ENCODE peak calls at places on chromosomes 13 and 19, in seven cellular contexts. M is EH; H is stimulated activated CD8-positive, alpha-beta memory T cell treated with anti-CD3 and anti-CD28 coated beads, Interleukin-15, amount 100 ng/mL, for 24 hours; W is RWPE1; X is fibroblast of pulmonary artery; B is islet precursor cell; J is naive thymus-derived CD8-positive, alpha-beta T cell. F is an unnamed sample.

GRCh38 chr13:31161583-31162150 is at the start of gene HSPH1:
- DNase-seq in X (peak), M (peak), J (peak), B (peak), H (peak), W (peak), F (peak)

GRCh38 chr19:8505680-8506401 is 3.4 kb upstream of the PRAM1 start:
- DNase-seq in M (peak), H (peak), B (peak), W (peak), J (peak), X (peak), F (peak)

GRCh38 chr13:80339841-80340642 is 884 bp downstream of the SPRY2 start:
- DNase-seq in X (peak), M (peak), B (peak), W (peak), J (no peak), H (no peak), F (peak)

GRCh38 chr19:32767951-32768679 is 48.5 kb downstream of the TDRD12 start:
- DNase-seq in J (no peak), X (no peak), B (no peak), H (no peak), M (no peak), W (no peak), F (peak)

GRCh38 chr19:45051929-45052579 is 13.2 kb downstream of the CLASRP start:
- DNase-seq in H (no peak), X (no peak), M (no peak), B (no peak), W (no peak), J (no peak), F (no peak)

GRCh38 chr13:20713014-20713376 is 9.5 kb downstream of the IL17D start:
- DNase-seq in X (no peak), M (no peak), B (no peak), W (no peak), J (no peak), H (no peak), F (no peak)

GRCh38 chr13:80946008-80946802 is 605.3 kb upstream of the SPRY2 start:
- DNase-seq in W (no peak), B (no peak), H (no peak), X (no peak), J (no peak), M (no peak), F (no peak)

GRCh38 chr19:17294051-17294891 is 9.0 kb downstream of the ABHD8 start:
- DNase-seq in M (peak), J (peak), X (no peak), W (peak), H (peak), B (peak), F (peak)

GRCh38 chr19:30634431-30634830 is 262.2 kb downstream of the ZNF536 start:
- DNase-seq in H (no peak), W (no peak), B (no peak), X (no peak), M (no peak), J (no peak), F (no peak)

GRCh38 chr19:870963-871401 is 11.5 kb downstream of the CFD start:
- DNase-seq in W (no peak), X (no peak), H (no peak), B (no peak), M (no peak), J (no peak), F (no peak)

GRCh38 chr19:455851-456546 is 4.8 kb downstream of the SHC2 start:
- DNase-seq in B (no peak), J (no peak), M (no peak), H (no peak), W (no peak), X (no peak), F (no peak)

GRCh38 chr13:40351537-40352384 is 314.7 kb downstream of the FOXO1 start:
- DNase-seq in X (no peak), B (no peak), J (no peak), W (no peak), H (no peak), M (no peak), F (no peak)

GRCh38 chr19:34393031-34393430 is 11.2 kb upstream of the PDCD2L start:
- DNase-seq in J (no peak), M (no peak), X (no peak), B (no peak), H (no peak), W (no peak), F (no peak)

GRCh38 chr13:34816118-34816517 is 126.0 kb upstream of the NBEA start:
- DNase-seq in B (no peak), J (no peak), M (no peak), X (no peak), H (no peak), W (no peak), F (no peak)

GRCh38 chr19:2552859-2553258 is 76.9 kb downstream of the GADD45B start:
- DNase-seq in M (peak), B (no peak), W (no peak), J (peak), H (no peak), X (no peak), F (no peak)

GRCh38 chr19:3464797-3465235 is 15.5 kb downstream of the SMIM24 start:
- DNase-seq in X (no peak), J (no peak), M (no peak), W (no peak), B (peak), H (no peak), F (no peak)

GRCh38 chr13:99058527-99059495 is 80.9 kb upstream of the DOCK9 start:
- DNase-seq in X (no peak), M (no peak), B (no peak), J (no peak), W (no peak), H (no peak), F (no peak)

GRCh38 chr19:32464279-32464678 is 58.7 kb downstream of the DPY19L3 start:
- DNase-seq in X (peak), W (no peak), H (no peak), J (no peak), B (no peak), M (peak), F (no peak)

GRCh38 chr19:19270749-19271571 is 2.1 kb downstream of the TM6SF2 start:
- DNase-seq in H (no peak), M (no peak), X (no peak), W (no peak), J (no peak), B (peak), F (no peak)

GRCh38 chr19:18477042-18477760 is 39.3 kb upstream of the ISYNA1 start:
- DNase-seq in J (no peak), B (no peak), H (no peak), X (no peak), W (no peak), M (peak), F (no peak)

GRCh38 chr13:105914637-105915036 is 620.8 kb downstream of the EFNB2 start:
- DNase-seq in H (no peak), X (peak), W (no peak), M (peak), J (no peak), B (no peak), F (no peak)

GRCh38 chr19:7833225-7834156 is 3.5 kb downstream of the EVI5L start:
- DNase-seq in X (peak), J (no peak), M (peak), B (no peak), W (peak), H (no peak), F (no peak)

GRCh38 chr13:98632971-98633370 is 56.1 kb upstream of the STK24 start:
- DNase-seq in X (no peak), H (no peak), W (no peak), J (no peak), M (peak), B (no peak), F (peak)

GRCh38 chr19:12265921-12266704 is 28.6 kb downstream of the ZNF44 start:
- DNase-seq in H (no peak), X (no peak), W (no peak), M (no peak), J (no peak), B (no peak), F (no peak)

GRCh38 chr19:12660980-12661379 is 5.6 kb downstream of the MAN2B1 start:
- DNase-seq in B (no peak), H (no peak), X (no peak), W (no peak), M (no peak), J (no peak), F (no peak)

GRCh38 chr13:74945637-74946036 is 536.3 kb downstream of the TBC1D4 start:
- DNase-seq in J (no peak), H (no peak), M (no peak), X (no peak), B (no peak), W (no peak), F (no peak)